ENCODE peak calls at places on chromosomes 3 and 15, in seven cellular contexts. J is A549, U is SK-N-SH, I is K562, Q is H1, S is GM12878, X is HepG2. K is an unnamed sample.

GRCh38 chr15:95620934-95621579 is 709.4 kb upstream of the NR2F2 start:
- DNase-seq in J (no peak), U (no peak), I (no peak), Q (no peak), S (peak), X (no peak), K (peak)

GRCh38 chr3:9793161-9793781 is 389 bp downstream of the ARPC4 start:
- DNase-seq in J (peak), U (peak), I (peak), Q (no peak), S (no peak), X (peak), K (peak)

GRCh38 chr15:31277335-31278055 is 49.1 kb upstream of the KLF13 start:
- DNase-seq in J (no peak), U (no peak), I (no peak), Q (no peak), S (no peak), X (no peak), K (no peak)

GRCh38 chr15:64503640-64504039 is 43.3 kb downstream of the ZNF609 start:
- DNase-seq in J (no peak), U (no peak), I (no peak), Q (no peak), S (no peak), X (no peak), K (no peak)

GRCh38 chr3:49813497-49814174 is at the start of gene UBA7:
- DNase-seq in J (no peak), U (no peak), I (peak), Q (no peak), S (no peak), X (peak), K (peak)

GRCh38 chr3:69690-70089 is 126.9 kb upstream of the CHL1 start:
- DNase-seq in J (no peak), U (no peak), I (no peak), Q (no peak), S (no peak), X (no peak), K (no peak)

GRCh38 chr3:28347374-28348285 is 891 bp upstream of the ZCWPW2 start:
- DNase-seq in J (no peak), U (no peak), I (peak), Q (no peak), S (no peak), X (no peak), K (peak)

GRCh38 chr3:194203482-194204035 is 67.6 kb downstream of the HES1 start:
- DNase-seq in J (no peak), U (no peak), I (no peak), Q (no peak), S (no peak), X (no peak), K (no peak)

DNA sequence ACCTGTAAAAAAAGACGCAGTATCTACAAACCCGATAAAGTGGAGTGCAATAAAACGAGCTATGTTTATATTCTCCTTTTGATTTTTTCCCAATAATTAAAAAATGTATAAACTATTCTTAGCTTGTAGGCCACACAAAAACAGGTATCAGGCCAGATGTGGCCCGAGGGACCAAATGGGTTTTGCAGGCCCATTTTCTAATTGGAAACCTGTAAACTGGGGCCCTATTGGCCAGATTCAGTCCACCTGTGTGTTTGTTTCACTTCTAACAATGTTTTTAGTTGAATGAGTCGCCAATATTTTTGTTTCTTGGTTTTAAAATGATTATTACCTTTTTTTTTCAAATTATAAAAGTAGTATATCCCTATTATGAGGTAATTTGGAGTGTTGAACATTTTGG is 29.7 kb downstream of the ZBTB38 start:
- DNase-seq in J (no peak), U (no peak), I (no peak), Q (no peak), S (no peak), X (no peak), K (no peak)
- TF ChIP-seq RFX5 in J (no peak), U (no peak), I (no peak), Q (no peak), S (no peak), X (no peak), K (no peak)

GRCh38 chr3:122331886-122332285 is 6.8 kb downstream of the CSTA start:
- DNase-seq in J (no peak), U (no peak), I (no peak), Q (no peak), S (no peak), X (no peak), K (no peak)
- TF ChIP-seq RFX5 in J (no peak), U (no peak), I (no peak), Q (no peak), S (no peak), X (no peak), K (no peak)

DNA sequence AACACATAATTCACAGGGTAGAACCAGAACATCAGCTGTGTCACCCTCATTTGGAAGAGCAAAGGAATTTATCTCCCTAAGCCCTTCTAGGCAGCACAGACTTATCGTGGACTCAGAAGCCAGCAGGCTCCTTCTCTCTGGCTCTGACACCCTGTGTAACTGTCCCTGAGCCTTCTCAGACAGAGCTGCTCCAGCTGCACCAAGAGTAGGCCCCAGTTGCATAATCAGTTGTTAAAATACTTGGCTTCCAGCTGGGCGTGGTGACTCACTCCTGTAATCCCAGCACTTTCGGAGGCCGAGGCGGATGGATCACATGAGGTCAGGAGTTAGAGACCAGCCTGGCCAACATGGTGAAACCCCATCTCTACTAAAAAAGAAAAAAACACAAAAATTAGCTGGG is 49.4 kb upstream of the ACVR2B start:
- DNase-seq in J (no peak), U (no peak), I (no peak), Q (no peak), S (no peak), X (no peak), K (peak)
- TF ChIP-seq RFX5 in J (no peak), U (no peak), I (no peak), Q (no peak), S (no peak), X (no peak), K (no peak)

GRCh38 chr3:122515856-122516255 is 1.1 kb upstream of the KPNA1 start:
- DNase-seq in J (no peak), U (no peak), I (no peak), Q (no peak), S (no peak), X (peak), K (no peak)
- TF ChIP-seq RFX5 in J (no peak), U (no peak), I (no peak), Q (no peak), S (no peak), X (no peak), K (no peak)

DNA sequence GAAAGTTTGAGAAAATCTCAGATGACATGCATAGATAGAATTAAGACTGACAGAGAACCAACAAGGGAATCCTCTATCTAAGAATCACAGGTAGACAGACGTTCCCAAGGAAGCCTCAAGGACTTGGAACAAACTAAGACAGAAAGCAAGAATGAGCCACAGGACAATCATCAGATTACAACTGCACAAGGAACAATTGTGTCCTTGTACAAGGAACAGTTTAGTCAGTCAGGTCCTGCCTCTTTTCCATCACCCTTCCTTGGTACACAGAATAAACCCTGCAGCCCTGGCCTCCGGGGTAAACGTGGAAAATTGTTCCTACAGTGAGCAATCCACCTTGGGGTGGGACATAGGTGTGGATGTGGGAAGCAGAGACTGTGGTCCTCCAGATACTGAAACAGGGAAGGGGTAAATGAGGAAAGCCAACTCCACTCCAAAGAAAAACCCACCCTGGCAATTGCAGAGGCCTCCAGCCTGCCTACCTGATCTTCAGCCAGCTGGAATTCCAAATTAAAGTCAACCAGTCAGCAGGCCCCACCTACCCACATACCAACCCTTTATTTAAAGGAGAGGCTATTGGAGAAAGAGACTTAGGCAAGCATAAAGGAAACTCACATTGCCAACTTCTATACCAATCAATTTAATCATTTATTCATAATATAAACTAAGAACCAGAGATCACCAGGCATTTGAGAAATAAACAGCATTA is 73.4 kb downstream of the ULK4 start:
- DNase-seq in J (no peak), U (no peak), I (no peak), Q (no peak), S (no peak), X (no peak), K (no peak)
- TF ChIP-seq RFX5 in J (no peak), U (no peak), I (no peak), Q (no peak), S (no peak), X (no peak), K (no peak)

GRCh38 chr3:65439641-65440040 is 599.1 kb downstream of the MAGI1 start:
- DNase-seq in J (peak), U (peak), I (peak), Q (peak), S (no peak), X (peak), K (peak)
- TF ChIP-seq RFX5 in J (no peak), U (no peak), I (no peak), Q (no peak), S (no peak), X (no peak), K (no peak)

GRCh38 chr15:70376929-70377691 is 279.4 kb upstream of the TLE3 start:
- DNase-seq in J (no peak), U (peak), I (peak), Q (no peak), S (no peak), X (no peak), K (peak)
- TF ChIP-seq RFX5 in J (no peak), U (no peak), I (no peak), Q (no peak), S (no peak), X (no peak), K (no peak)

K was measured in IMR-90.